ENCODE peak calls at places on chromosomes 1 and 21, in five cellular contexts. X is activated CD4-positive, alpha-beta T cell treated with anti-CD3 and anti-CD28 coated beads for 48 hours; I is left cardiac atrium; O is BE2C; J is effector memory CD8-positive, alpha-beta T cell. G is an unnamed sample.

GRCh38 chr21:37829043-37829442 is 87.2 kb downstream of the KCNJ6 start:
- DNase-seq in X (no peak), O (no peak), J (no peak), I (no peak), G (no peak)

GRCh38 chr21:31366825-31367224 is 22.8 kb upstream of the TIAM1 start:
- DNase-seq in I (no peak), X (no peak), O (no peak), J (no peak), G (no peak)

GRCh38 chr21:33976980-33977720 is 61.5 kb upstream of the ATP5PO start:
- DNase-seq in I (no peak), J (no peak), O (no peak), X (peak), G (no peak)

GRCh38 chr1:209791920-209792319 is 7.6 kb upstream of the C1orf74 start:
- DNase-seq in I (no peak), O (no peak), X (no peak), J (no peak), G (no peak)

GRCh38 chr1:33433509-33434362 is 2.8 kb upstream of the PHC2 start:
- DNase-seq in X (peak), O (no peak), I (peak), J (no peak), G (peak)

GRCh38 chr1:24720152-24720551 is 25.1 kb upstream of the CLIC4 start:
- DNase-seq in I (peak), O (no peak), X (no peak), J (no peak), G (peak)

GRCh38 chr21:44418108-44418875 is 37.0 kb upstream of the LRRC3 start:
- DNase-seq in X (no peak), O (no peak), I (no peak), J (no peak), G (peak)

GRCh38 chr1:41583658-41584570 is 99.4 kb upstream of the EDN2 start:
- DNase-seq in O (no peak), J (no peak), I (no peak), X (no peak), G (no peak)

GRCh38 chr1:106515375-106515774 is 541.1 kb upstream of the PRMT6 start:
- DNase-seq in J (no peak), I (no peak), X (no peak), O (no peak), G (no peak)

GRCh38 chr1:85862456-85862855 is 154.2 kb upstream of the ZNHIT6 start:
- DNase-seq in O (no peak), I (no peak), J (no peak), X (no peak), G (no peak)

GRCh38 chr21:30164796-30165195 is 1.8 kb downstream of the CLDN17 start:
- DNase-seq in O (no peak), X (no peak), J (no peak), I (no peak), G (no peak)

GRCh38 chr1:108107658-108108057 is 92.5 kb downstream of the SLC25A24 start:
- DNase-seq in I (no peak), J (no peak), O (no peak), X (peak), G (no peak)

GRCh38 chr21:45735259-45736000 is 91.9 kb downstream of the PCBP3 start:
- DNase-seq in O (no peak), X (no peak), J (no peak), I (no peak), G (peak)

GRCh38 chr1:42873670-42874069 is 27.3 kb downstream of the ZNF691 start:
- DNase-seq in O (no peak), I (no peak), J (no peak), X (no peak), G (no peak)

GRCh38 chr1:6724517-6725141 is 23.0 kb upstream of the DNAJC11 start:
- DNase-seq in X (no peak), O (no peak), J (no peak), I (no peak), G (no peak)

GRCh38 chr21:16563795-16564194 is 834.0 kb downstream of the USP25 start:
- DNase-seq in O (no peak), J (no peak), I (no peak), X (no peak), G (no peak)

GRCh38 chr1:16145988-16146887 is 9.6 kb downstream of the EPHA2 start:
- DNase-seq in J (no peak), I (peak), X (no peak), O (peak), G (peak)

GRCh38 chr1:241208910-241209414 is 148.0 kb downstream of the RGS7 start:
- DNase-seq in O (no peak), J (no peak), X (no peak), I (no peak), G (no peak)